ENCODE peak calls at places on chromosomes 16 and 17, in five cellular contexts. F, V, C, T and O are unnamed samples.

GRCh38 chr17:81456798-81457197 is 55.8 kb downstream of the ACTG1 start:
- DNase-seq in V (no peak), T (no peak), F (no peak), C (no peak), O (no peak)

GRCh38 chr16:53040788-53041187 is 11.9 kb downstream of the CHD9NB start:
- DNase-seq in C (no peak), F (no peak), T (no peak), V (no peak), O (no peak)

GRCh38 chr16:17149904-17150483 is 320.8 kb downstream of the XYLT1 start:
- DNase-seq in F (no peak), V (no peak), C (no peak), T (no peak), O (no peak)

GRCh38 chr17:66383353-66383752 is 80.9 kb downstream of the PRKCA start:
- DNase-seq in T (no peak), C (no peak), F (no peak), V (no peak), O (no peak)

GRCh38 chr16:7843196-7843595 is 510.6 kb downstream of the RBFOX1 start:
- DNase-seq in C (no peak), V (no peak), F (no peak), T (no peak), O (no peak)

GRCh38 chr16:27685802-27686201 is 135.9 kb downstream of the KATNIP start:
- DNase-seq in T (no peak), C (peak; percentile 6), F (no peak), V (no peak), O (no peak)

GRCh38 chr17:42743595-42744282 is 1.1 kb downstream of the EZH1 start:
- DNase-seq in T (no peak), V (no peak), F (no peak), C (no peak), O (no peak)

GRCh38 chr17:12395733-12396354 is 269.8 kb upstream of the MYOCD start:
- DNase-seq in F (no peak), C (no peak), T (peak; percentile 90), V (no peak), O (no peak)

GRCh38 chr17:78300962-78301820 is 58.7 kb downstream of the SOCS3 start:
- DNase-seq in T (no peak), F (no peak), C (no peak), V (no peak), O (no peak)

GRCh38 chr16:31010943-31011342 is 505 bp upstream of the STX1B start:
- DNase-seq in C (no peak), T (no peak), V (no peak), F (no peak), O (no peak)

GRCh38 chr17:1591474-1592090 is 29.0 kb upstream of the PITPNA start:
- DNase-seq in C (no peak), T (peak; percentile 64), V (peak; percentile 58), F (no peak), O (no peak)

GRCh38 chr17:1590747-1591473 is 28.3 kb upstream of the PITPNA start:
- DNase-seq in F (no peak), V (peak; percentile 57), T (no peak), C (no peak), O (no peak)

GRCh38 chr17:1593630-1593931 is 31.0 kb upstream of the PITPNA start:
- DNase-seq in F (no peak), T (no peak), V (no peak), C (no peak), O (no peak)

GRCh38 chr17:1590031-1590746 is 27.6 kb upstream of the PITPNA start:
- DNase-seq in C (no peak), T (peak; percentile 91), V (peak; percentile 76), F (no peak), O (peak; percentile 55)

GRCh38 chr17:1592751-1593629 is 30.4 kb upstream of the PITPNA start:
- DNase-seq in F (no peak), V (peak; percentile 84), T (no peak), C (no peak), O (no peak)
- H3K4me1 ChIP-seq in F (peaks cover 10% of the 10 kb centered on the region), V (peaks cover 30% of the 10 kb centered on the region), T (peaks cover 9% of the 10 kb centered on the region), C (peaks cover 20% of the 10 kb centered on the region), O (peaks cover 21% of the 10 kb centered on the region)

DNA sequence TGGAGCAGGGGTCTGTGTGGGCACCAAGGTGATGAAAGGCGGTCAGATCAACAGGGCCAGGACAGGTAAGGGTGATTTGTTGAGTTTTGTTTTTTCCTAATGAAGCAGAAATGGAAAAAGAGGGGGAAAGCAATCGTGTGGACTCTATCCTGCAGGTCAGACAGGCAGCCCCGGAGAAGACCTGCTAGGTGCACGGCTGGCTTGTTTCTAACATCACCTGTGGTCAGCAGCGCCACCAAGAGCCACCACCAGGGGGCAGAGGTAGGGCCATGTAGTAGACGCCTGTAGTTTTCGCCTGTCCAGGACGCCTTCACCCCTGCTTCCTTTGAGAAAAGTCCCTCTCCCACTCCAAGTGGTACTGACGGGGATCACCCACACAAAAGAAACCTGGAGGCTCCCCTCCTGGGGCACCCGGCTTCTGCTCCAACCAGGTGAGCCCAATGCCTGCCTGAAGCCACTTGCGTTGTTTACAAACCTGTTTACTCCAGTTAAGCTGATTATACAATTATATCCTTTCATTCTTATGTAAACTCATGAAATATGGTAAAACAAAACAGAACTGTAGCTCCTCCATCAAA is 54.2 kb upstream of the SEC14L1 start:
- DNase-seq in C (peak; percentile 94), V (peak; percentile 88), F (peak; percentile 57), T (peak; percentile 100), O (peak; percentile 92)
- TF ChIP-seq CTCF in C (peak; percentile 94), V (peak; percentile 96), F (peak; percentile 87), T (peak; percentile 98), O (peak; percentile 92)

DNA sequence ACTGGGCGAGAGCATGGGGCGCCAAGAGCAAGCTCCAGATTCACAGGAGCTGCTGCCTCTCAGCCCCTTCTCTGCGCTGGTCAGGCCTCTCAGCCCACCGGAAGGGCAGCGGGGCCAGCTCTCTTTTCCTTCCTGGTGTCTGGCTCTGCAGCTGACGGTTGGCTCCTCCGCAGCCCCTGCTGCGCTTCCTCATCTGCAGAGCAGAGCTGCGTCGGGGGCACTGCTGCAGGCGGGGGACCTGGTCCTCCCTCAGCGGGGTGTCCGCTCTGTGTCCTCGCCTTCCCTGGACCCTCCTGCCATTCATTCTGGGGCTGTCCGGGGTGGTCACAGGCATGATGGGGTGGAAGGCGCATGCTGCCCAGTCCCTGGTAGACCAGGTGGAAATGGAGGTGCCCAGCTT is 84.6 kb downstream of the IRF8 start:
- DNase-seq in V (no peak), C (no peak), F (no peak), T (no peak), O (no peak)
- H3K4me3 ChIP-seq in V (no peak overlapping the region), C (no peak overlapping the region), F (no peak overlapping the region), T (no peak overlapping the region), O (no peak overlapping the region)

GRCh38 chr17:49749730-49750129 is 14.2 kb downstream of the FAM117A start:
- DNase-seq in T (no peak), C (no peak), V (no peak), F (no peak), O (no peak)

GRCh38 chr17:49747632-49748031 is 16.3 kb downstream of the FAM117A start:
- DNase-seq in C (no peak), F (no peak), T (no peak), V (no peak), O (no peak)

GRCh38 chr17:49746791-49747490 is 17.0 kb downstream of the FAM117A start:
- DNase-seq in C (no peak), F (no peak), T (no peak), V (no peak), O (no peak)

GRCh38 chr17:49748223-49748622 is 15.7 kb downstream of the FAM117A start:
- DNase-seq in T (no peak), V (no peak), F (no peak), C (no peak), O (no peak)

DNA sequence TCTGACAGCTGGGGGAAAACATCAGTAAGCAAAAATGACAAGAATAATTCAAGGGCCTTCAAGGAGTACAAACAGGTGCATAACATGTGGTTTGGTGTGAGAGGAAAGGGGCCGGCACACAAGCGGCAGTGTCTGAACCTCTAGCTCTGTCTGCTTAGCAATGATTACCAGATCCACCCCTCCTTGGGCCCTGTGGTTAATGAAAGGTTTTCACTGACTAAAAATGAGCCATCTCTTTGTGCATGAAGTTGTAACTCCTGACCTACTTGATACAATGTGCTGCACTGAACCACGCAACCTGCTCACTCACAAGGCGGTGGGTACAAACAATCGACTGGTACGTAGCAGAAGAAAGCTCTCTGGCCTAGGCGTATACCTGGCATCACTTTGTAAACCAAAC is 15.1 kb downstream of the FAM117A start:
- DNase-seq in F (peak; percentile 26), C (no peak), V (peak; percentile 61), T (no peak), O (no peak)
- H3K4me1 ChIP-seq in F (peaks cover 84% of the 10 kb centered on the region), C (peaks cover 15% of the 10 kb centered on the region), V (peaks cover 6% of the 10 kb centered on the region), T (no peaks in the 10 kb centered on the region), O (no peaks in the 10 kb centered on the region)

GRCh38 chr17:62724398-62725146 is 83.5 kb downstream of the MARCHF10 start:
- DNase-seq in V (peak; percentile 56), T (peak; percentile 50), C (no peak), F (peak; percentile 25), O (no peak)

GRCh38 chr17:62723842-62724241 is 84.3 kb downstream of the MARCHF10 start:
- DNase-seq in C (no peak), T (peak; percentile 72), F (no peak), V (no peak), O (no peak)

GRCh38 chr17:62732125-62732524 is 76.0 kb downstream of the MARCHF10 start:
- DNase-seq in F (no peak), V (no peak), T (no peak), C (no peak), O (no peak)

GRCh38 chr17:62725791-62726249 is 82.3 kb downstream of the MARCHF10 start:
- DNase-seq in T (no peak), V (no peak), F (no peak), C (no peak), O (no peak)

GRCh38 chr17:62727916-62728672 is 80.0 kb downstream of the MARCHF10 start:
- DNase-seq in C (no peak), V (no peak), T (peak; percentile 59), F (no peak), O (no peak)
- TF ChIP-seq CTCF in C (no peak), V (no peak), T (peak; percentile 42), F (no peak), O (no peak)

GRCh38 chr16:58126451-58126968 is 2.7 kb downstream of the CFAP20 start:
- DNase-seq in T (no peak), V (no peak), C (no peak), F (no peak), O (no peak)
- H3K4me3 ChIP-seq in T (peak overlapping the region; percentile 99), V (no peak overlapping the region), C (peak overlapping the region; percentile 91), F (no peak overlapping the region), O (no peak overlapping the region)